ENCODE peak calls at places on chromosomes 5 and 9, in nine cellular contexts. W is neural crest cell, G is H9, Y is adrenal gland, A is mammary epithelial cell, O is left ventricle myocardium inferior, M is Calu3, Z is fibroblast of pulmonary artery, I is prostate gland. Q is an unnamed sample.

GRCh38 chr5:41509399-41510175 is 814 bp downstream of the PLCXD3 start:
- DNase-seq in M (no peak), G (peak), Z (no peak), O (peak), W (no peak), A (no peak), I (no peak), Y (no peak), Q (no peak)

GRCh38 chr9:120742951-120743416 is 28.7 kb upstream of the MEGF9 start:
- DNase-seq in O (no peak), I (no peak), W (no peak), Y (no peak), G (no peak), Z (peak), M (no peak), A (peak), Q (no peak)

GRCh38 chr5:89350684-89351083 is 467.7 kb upstream of the MEF2C start:
- DNase-seq in O (no peak), A (no peak), Y (no peak), I (no peak), Z (no peak), G (no peak), M (no peak), W (no peak), Q (no peak)

GRCh38 chr9:19969721-19970120 is 180.9 kb upstream of the SLC24A2 start:
- DNase-seq in O (no peak), Z (peak), I (no peak), A (peak), M (no peak), W (no peak), Y (no peak), G (no peak), Q (no peak)

GRCh38 chr9:18543406-18543965 is 69.5 kb downstream of the ADAMTSL1 start:
- DNase-seq in Z (peak), O (no peak), W (no peak), M (no peak), A (peak), G (no peak), Y (peak), I (no peak), Q (no peak)

GRCh38 chr5:89117131-89117644 is 234.2 kb upstream of the MEF2C start:
- DNase-seq in I (no peak), Z (no peak), O (no peak), A (peak), W (no peak), M (peak), Y (no peak), G (no peak), Q (no peak)

GRCh38 chr9:21996438-21996837 is 1.8 kb downstream of the CDKN2B-AS1 start:
- DNase-seq in G (peak), Z (no peak), O (no peak), M (peak), Y (no peak), I (no peak), W (no peak), A (no peak), Q (no peak)

GRCh38 chr5:138444078-138444773 is 5.4 kb downstream of the REEP2 start:
- DNase-seq in I (no peak), M (no peak), G (no peak), A (no peak), Y (no peak), W (no peak), Z (no peak), O (no peak), Q (no peak)

GRCh38 chr5:172444626-172445365 is 9.5 kb downstream of the SH3PXD2B start:
- DNase-seq in A (no peak), G (no peak), I (no peak), Y (peak), M (no peak), Z (no peak), W (no peak), O (no peak), Q (no peak)

GRCh38 chr9:6805532-6805931 is 47.8 kb downstream of the KDM4C start:
- DNase-seq in M (no peak), Z (peak), G (no peak), W (no peak), O (peak), Y (peak), I (no peak), A (no peak), Q (peak)

GRCh38 chr9:87336914-87337333 is 160.7 kb upstream of the DAPK1 start:
- DNase-seq in Z (peak), W (no peak), G (no peak), M (peak), Y (peak), A (peak), O (no peak), I (peak), Q (no peak)

GRCh38 chr9:23829580-23830458 is 3.8 kb upstream of the ELAVL2 start:
- DNase-seq in Y (no peak), Z (peak), O (no peak), G (peak), I (no peak), A (peak), M (peak), W (peak), Q (no peak)

GRCh38 chr5:34447424-34447823 is 208.7 kb upstream of the RAI14 start:
- DNase-seq in A (no peak), G (no peak), Y (no peak), W (no peak), I (no peak), Z (no peak), M (no peak), O (no peak), Q (no peak)

GRCh38 chr9:93091056-93091452 is 5.0 kb upstream of the CARD19 start:
- DNase-seq in O (no peak), M (no peak), G (peak), I (no peak), Y (no peak), A (no peak), W (no peak), Z (no peak), Q (no peak)

GRCh38 chr5:73534001-73534547 is 31.4 kb downstream of the ANKRA2 start:
- DNase-seq in Y (no peak), O (no peak), G (no peak), A (no peak), Z (peak), M (no peak), I (no peak), W (no peak), Q (no peak)

GRCh38 chr9:136093331-136093986 is 1.6 kb downstream of the NACC2 start:
- DNase-seq in Z (no peak), Y (peak), W (no peak), M (no peak), I (no peak), O (no peak), A (no peak), G (no peak), Q (no peak)

GRCh38 chr5:117454716-117455212 is 880.1 kb upstream of the SEMA6A start:
- DNase-seq in G (peak), W (no peak), Y (peak), I (peak), O (peak), Z (peak), A (peak), M (peak), Q (peak)

GRCh38 chr9:112554516-112554915 is 67.9 kb downstream of the KIAA1958 start:
- DNase-seq in A (peak), Y (no peak), I (no peak), O (no peak), M (no peak), W (no peak), Z (no peak), G (no peak), Q (no peak)

GRCh38 chr5:74934949-74935751 is 69.0 kb upstream of the FAM169A start:
- DNase-seq in W (no peak), O (no peak), I (no peak), A (peak), M (peak), Z (peak), G (no peak), Y (no peak), Q (no peak)
- TF ChIP-seq CTCF in W (peak), O (peak), I (no peak), A (peak), M (peak), Z (peak), G (peak), Y (no peak), Q (peak)

GRCh38 chr9:83062653-83063527 is at the start of gene RASEF:
- DNase-seq in W (peak), Z (no peak), Y (no peak), A (peak), M (peak), I (peak), O (no peak), G (peak), Q (peak)
- TF ChIP-seq CTCF in W (peak), Z (no peak), Y (no peak), A (no peak), M (no peak), I (no peak), O (no peak), G (peak), Q (no peak)

DNA sequence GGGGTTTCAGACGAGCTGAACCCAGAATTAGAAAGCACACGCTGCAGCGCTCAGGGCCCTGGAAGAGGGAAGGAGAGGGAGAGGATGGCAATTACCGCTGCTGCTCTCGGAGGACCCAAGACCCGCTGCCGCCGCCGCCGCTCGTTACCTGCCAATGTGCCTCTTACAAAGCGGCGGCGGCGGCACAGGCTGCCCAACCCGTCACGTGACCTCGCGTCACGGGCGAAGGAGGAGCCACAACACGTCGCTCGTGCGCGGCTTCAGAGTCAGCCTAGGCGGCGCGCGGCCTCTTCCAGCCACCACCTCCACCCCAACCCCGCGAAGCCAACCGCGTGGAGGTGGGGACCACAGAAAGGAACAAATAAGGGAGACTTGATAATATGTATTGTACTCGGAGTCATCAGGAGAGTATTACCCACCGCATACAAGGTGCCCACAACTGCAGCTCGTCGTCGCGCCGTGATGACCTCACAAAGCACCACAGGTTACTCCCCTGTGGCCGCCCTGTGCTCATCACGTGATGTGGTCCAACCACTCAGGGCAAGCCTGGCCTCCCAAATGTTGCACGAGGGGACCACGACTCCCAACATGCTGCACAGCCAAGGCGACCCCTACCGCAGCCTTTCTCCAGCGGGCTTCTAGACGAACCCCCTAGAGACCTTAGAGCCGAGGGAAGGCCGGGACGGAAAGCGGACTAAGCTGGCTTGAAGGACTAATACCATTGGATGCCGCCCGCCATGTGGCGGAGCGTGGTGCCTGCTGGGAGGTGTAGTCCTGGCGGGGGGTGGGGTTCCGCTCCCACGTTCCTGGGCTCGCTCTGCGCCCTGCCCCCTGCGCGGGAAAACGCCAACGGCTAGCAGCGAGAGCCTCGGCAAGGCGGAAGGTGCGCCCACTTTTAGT is at the start of gene UBAP2:
- DNase-seq in Y (peak), Z (peak), I (peak), G (peak), O (peak), A (peak), M (peak), W (peak), Q (peak)
- TF ChIP-seq CTCF in Y (peak), Z (no peak), I (no peak), G (no peak), O (no peak), A (no peak), M (no peak), W (no peak), Q (no peak)

GRCh38 chr5:112691758-112692157 is 45.9 kb upstream of the APC start:
- DNase-seq in W (no peak), I (no peak), O (no peak), Y (no peak), Z (peak), M (peak), A (peak), G (peak), Q (no peak)
- TF ChIP-seq CTCF in W (peak), I (no peak), O (peak), Y (peak), Z (peak), M (peak), A (no peak), G (peak), Q (no peak)

DNA sequence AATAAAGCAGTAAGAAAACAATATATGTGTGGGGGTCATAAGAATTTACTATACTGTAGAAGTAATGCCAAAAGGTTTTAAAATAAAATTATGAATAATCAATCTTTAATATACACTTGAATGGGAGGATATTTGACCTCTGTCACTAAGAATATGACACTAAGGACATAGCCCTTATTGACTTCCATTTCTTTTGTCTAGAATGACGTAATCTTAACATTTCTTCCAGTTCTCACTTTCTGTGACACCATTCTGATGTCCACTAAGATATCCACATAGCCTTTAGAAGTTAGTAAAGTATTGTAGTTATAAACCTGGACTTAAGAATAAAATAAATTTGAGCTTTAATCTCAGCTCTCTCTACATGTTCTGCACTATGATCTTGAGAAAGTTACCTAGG is 1050.7 kb downstream of the TLE4 start:
- DNase-seq in Z (no peak), A (no peak), M (no peak), O (no peak), G (no peak), W (no peak), I (no peak), Y (no peak), Q (no peak)
- TF ChIP-seq CTCF in Z (no peak), A (no peak), M (no peak), O (no peak), G (no peak), W (no peak), I (no peak), Y (no peak), Q (no peak)

GRCh38 chr9:3941758-3942157 is 358.1 kb downstream of the GLIS3 start:
- DNase-seq in W (no peak), M (no peak), O (no peak), A (no peak), G (no peak), Z (no peak), I (no peak), Y (no peak), Q (no peak)

GRCh38 chr9:3939820-3940219 is 360.0 kb downstream of the GLIS3 start:
- DNase-seq in Z (no peak), Y (no peak), I (no peak), G (no peak), A (peak), M (no peak), O (no peak), W (no peak), Q (no peak)

GRCh38 chr9:3946840-3947239 is 353.0 kb downstream of the GLIS3 start:
- DNase-seq in M (peak), Y (peak), I (no peak), G (peak), Z (no peak), A (no peak), W (no peak), O (no peak), Q (no peak)

GRCh38 chr9:3936520-3937235 is 363.2 kb downstream of the GLIS3 start:
- DNase-seq in Y (peak), A (no peak), W (no peak), G (no peak), O (peak), Z (peak), I (no peak), M (no peak), Q (no peak)

GRCh38 chr9:3942351-3942750 is 357.5 kb downstream of the GLIS3 start:
- DNase-seq in I (no peak), Y (no peak), W (no peak), Z (no peak), A (no peak), G (no peak), M (no peak), O (no peak), Q (no peak)
- TF ChIP-seq CTCF in I (no peak), Y (no peak), W (no peak), Z (no peak), A (no peak), G (no peak), M (no peak), O (no peak), Q (no peak)

GRCh38 chr9:4548796-4549725 is 58.8 kb downstream of the SLC1A1 start:
- DNase-seq in G (peak), Y (no peak), M (peak), A (no peak), O (peak), Z (no peak), I (no peak), W (peak), Q (peak)
- TF ChIP-seq CTCF in G (peak), Y (peak), M (no peak), A (no peak), O (peak), Z (peak), I (no peak), W (peak), Q (no peak)

Q was measured in glutamatergic neuron.